ENCODE peak calls at places on chromosome 5, in ten cellular contexts. J is fibroblast of pulmonary artery; C is cardiac fibroblast; E is Calu3; I is HCEC 1CT; N is NCI-H526; F is neural progenitor cell; K is activated T-helper 1 cell treated with anti-CD3 and anti-CD28 coated beads, Interleukin-12 subunit alpha, Interleukin-12 subunit beta, Interleukin-2, Interleukin-4 antibody, amounts not matched to agents 30 ng/mL and 10 ng/mL and 1 ng/mL, durations not matched to agents 14 hours and 24 hours and 36 hours; U is AG10803; M is ureter. V is an unnamed sample.

GRCh38 chr5:172149073-172149472 is 39.0 kb downstream of the STK10 start:
- DNase-seq in J (peak), K (no peak), E (no peak), I (peak), U (peak), M (no peak), N (no peak), C (peak), F (no peak), V (no peak)

GRCh38 chr5:41172012-41172411 is 41.3 kb downstream of the C6 start:
- DNase-seq in M (no peak), C (no peak), I (no peak), E (no peak), K (no peak), U (no peak), N (no peak), J (no peak), F (no peak), V (no peak)

GRCh38 chr5:109005611-109006010 is 257.9 kb downstream of the FER start:
- DNase-seq in N (no peak), K (no peak), C (no peak), E (no peak), F (no peak), U (no peak), I (peak), J (no peak), M (no peak), V (no peak)

GRCh38 chr5:137696481-137696880 is 39.4 kb downstream of the KLHL3 start:
- DNase-seq in N (no peak), E (no peak), K (no peak), M (no peak), J (no peak), F (no peak), C (no peak), I (peak), U (no peak), V (no peak)

GRCh38 chr5:74400067-74400466 is 240.5 kb downstream of the ENC1 start:
- DNase-seq in E (no peak), U (no peak), M (no peak), N (no peak), K (no peak), J (no peak), C (no peak), I (no peak), F (no peak), V (peak)

GRCh38 chr5:134028496-134028895 is 23.7 kb upstream of the VDAC1 start:
- DNase-seq in J (no peak), K (no peak), I (no peak), F (no peak), M (no peak), E (no peak), U (peak), N (no peak), C (no peak), V (no peak)

GRCh38 chr5:3194141-3194540 is 401.5 kb upstream of the IRX1 start:
- DNase-seq in N (no peak), C (no peak), F (no peak), U (no peak), I (no peak), M (no peak), J (no peak), K (no peak), E (no peak), V (no peak)

GRCh38 chr5:128464596-128464995 is 73.4 kb downstream of the FBN2 start:
- DNase-seq in C (no peak), M (no peak), K (no peak), N (no peak), J (no peak), I (no peak), F (no peak), U (peak), E (no peak), V (no peak)

GRCh38 chr5:122295138-122295537 is 16.9 kb upstream of the SNCAIP start:
- DNase-seq in I (peak), J (no peak), N (peak), F (peak), K (no peak), M (no peak), E (no peak), U (no peak), C (peak), V (peak)

GRCh38 chr5:144794922-144795321 is 624.2 kb downstream of the KCTD16 start:
- DNase-seq in U (peak), N (no peak), I (no peak), J (peak), K (no peak), F (peak), E (no peak), M (no peak), C (no peak), V (no peak)

GRCh38 chr5:126104951-126105350 is 318.3 kb upstream of the GRAMD2B start:
- DNase-seq in U (no peak), E (no peak), F (no peak), I (peak), J (no peak), N (peak), M (no peak), C (no peak), K (no peak), V (no peak)

GRCh38 chr5:168886153-168886552 is 307.0 kb upstream of the PANK3 start:
- DNase-seq in J (no peak), F (no peak), M (no peak), U (no peak), C (no peak), I (no peak), N (no peak), K (no peak), E (no peak), V (no peak)

GRCh38 chr5:147391781-147392180 is 118.1 kb downstream of the DPYSL3 start:
- DNase-seq in U (peak), I (peak), M (no peak), F (peak), J (peak), K (no peak), N (no peak), E (peak), C (peak), V (peak)

GRCh38 chr5:38722918-38723317 is 122.9 kb upstream of the OSMR start:
- DNase-seq in J (no peak), F (no peak), M (no peak), I (peak), K (no peak), N (no peak), U (peak), E (no peak), C (peak), V (no peak)

GRCh38 chr5:156037151-156037909 is 289.6 kb upstream of the SGCD start:
- DNase-seq in C (no peak), F (no peak), E (no peak), M (no peak), K (no peak), I (no peak), N (no peak), U (no peak), J (no peak), V (no peak)

GRCh38 chr5:176822426-176823075 is 12.2 kb downstream of the UNC5A start:
- DNase-seq in I (no peak), M (no peak), U (no peak), F (no peak), J (no peak), N (no peak), C (no peak), K (no peak), E (peak), V (peak)

GRCh38 chr5:51990661-51991180 is 607.5 kb downstream of the ISL1 start:
- DNase-seq in U (no peak), N (no peak), E (no peak), J (no peak), M (no peak), K (no peak), I (no peak), F (no peak), C (no peak), V (no peak)

GRCh38 chr5:135488727-135489465 is 36.7 kb upstream of the TIFAB start:
- DNase-seq in E (no peak), U (peak), N (peak), F (peak), I (peak), J (peak), K (no peak), M (no peak), C (peak), V (no peak)

GRCh38 chr5:176596689-176597416 is 13.1 kb downstream of the GPRIN1 start:
- DNase-seq in E (peak), K (peak), M (no peak), C (peak), N (no peak), J (peak), U (peak), F (peak), I (no peak), V (peak)

GRCh38 chr5:180548563-180548962 is 42.7 kb downstream of the SCGB3A1 start:
- DNase-seq in J (no peak), F (no peak), K (no peak), U (no peak), C (no peak), N (no peak), I (no peak), M (no peak), E (no peak), V (peak)

GRCh38 chr5:159049844-159050318 is 49.8 kb downstream of the EBF1 start:
- DNase-seq in M (no peak), C (peak), U (peak), I (no peak), J (peak), K (no peak), F (no peak), E (no peak), N (no peak), V (no peak)

GRCh38 chr5:148583421-148583965 is 70.8 kb downstream of the HTR4 start:
- DNase-seq in J (no peak), N (no peak), E (no peak), I (peak), U (no peak), C (no peak), F (no peak), K (no peak), M (no peak), V (no peak)

GRCh38 chr5:29161399-29161798 is 2032.1 kb upstream of the CDH6 start:
- DNase-seq in E (no peak), C (no peak), K (no peak), M (no peak), I (no peak), U (no peak), F (no peak), J (no peak), N (no peak), V (no peak)

GRCh38 chr5:177475563-177476427 is 2.4 kb upstream of the DBN1 start:
- DNase-seq in K (no peak), U (no peak), I (no peak), C (no peak), E (no peak), N (no peak), J (no peak), F (no peak), M (no peak), V (no peak)

GRCh38 chr5:33205727-33206410 is 234.9 kb upstream of the TARS1 start:
- DNase-seq in E (no peak), U (peak), J (no peak), K (no peak), I (peak), N (no peak), C (peak), M (no peak), F (no peak), V (no peak)

GRCh38 chr5:168140256-168140655 is 151.2 kb upstream of the WWC1 start:
- DNase-seq in K (no peak), M (no peak), U (no peak), J (no peak), F (no peak), E (no peak), C (no peak), N (no peak), I (no peak), V (no peak)

GRCh38 chr5:133051117-133051546 is 681 bp upstream of the HSPA4 start:
- DNase-seq in I (no peak), N (no peak), F (peak), E (no peak), U (no peak), J (no peak), C (no peak), M (no peak), K (no peak), V (no peak)

GRCh38 chr5:127707209-127707608 is 4.0 kb downstream of the CCDC192 start:
- DNase-seq in E (no peak), K (no peak), J (no peak), C (no peak), F (no peak), N (no peak), M (no peak), U (no peak), I (no peak), V (no peak)

GRCh38 chr5:173630724-173631365 is 14.4 kb upstream of the BOD1 start:
- DNase-seq in J (no peak), K (no peak), C (no peak), E (no peak), U (no peak), F (no peak), N (no peak), I (no peak), M (no peak), V (no peak)

GRCh38 chr5:72854419-72854818 is 38.0 kb downstream of the TNPO1 start:
- DNase-seq in J (no peak), M (no peak), K (no peak), E (no peak), F (no peak), U (no peak), N (no peak), C (no peak), I (peak), V (no peak)

GRCh38 chr5:78157001-78157400 is 137.5 kb downstream of the AP3B1 start:
- DNase-seq in E (no peak), M (no peak), J (no peak), N (no peak), I (no peak), F (no peak), K (no peak), C (no peak), U (no peak), V (no peak)

GRCh38 chr5:134905246-134905996 is 490 bp downstream of the PCBD2 start:
- DNase-seq in E (no peak), F (peak), K (peak), C (peak), M (peak), U (peak), J (peak), N (peak), I (peak), V (peak)

GRCh38 chr5:79771387-79771786 is 81.8 kb downstream of the CMYA5 start:
- DNase-seq in N (no peak), E (no peak), F (no peak), C (no peak), I (peak), U (peak), K (no peak), J (peak), M (no peak), V (no peak)

GRCh38 chr5:177508837-177509236 is 789 bp downstream of the DOK3 start:
- DNase-seq in E (no peak), J (no peak), M (no peak), I (no peak), N (peak), U (no peak), F (no peak), K (no peak), C (no peak), V (no peak)

GRCh38 chr5:116442095-116442534 is 132.5 kb downstream of the SEMA6A start:
- DNase-seq in F (no peak), I (peak), C (peak), M (no peak), U (peak), J (peak), K (no peak), E (peak), N (no peak), V (no peak)

GRCh38 chr5:56962286-56962685 is 10.4 kb upstream of the MIER3 start:
- DNase-seq in N (no peak), E (no peak), I (no peak), M (no peak), C (peak), U (no peak), F (no peak), K (no peak), J (peak), V (no peak)

GRCh38 chr5:6962256-6962655 is 249.0 kb downstream of the TENT4A start:
- DNase-seq in F (no peak), I (no peak), K (no peak), C (no peak), N (no peak), U (no peak), J (no peak), E (no peak), M (no peak), V (no peak)

V was measured in small intestine.